ENCODE peak calls at places on chromosomes 7 and 10, in nine cellular contexts. Z is K562; R is CD8-positive, alpha-beta T cell; U is fibroblast of lung; W is PC-9; T is GM12865; E is tibial nerve; O is left ventricle myocardium inferior; L is adrenal gland. H is an unnamed sample.
A peak's percentile ranks its signal among the peaks of the same experiment; 100 is the strongest.

GRCh38 chr7:29604702-29605101 is 41.1 kb downstream of the PRR15 start:
- DNase-seq in Z (no peak), R (no peak), U (no peak), W (no peak), T (no peak), E (no peak), O (no peak), L (no peak), H (no peak)

GRCh38 chr7:46680147-46680546 is 759.1 kb upstream of the IGFBP3 start:
- DNase-seq in Z (no peak), R (no peak), U (peak; percentile 21), W (no peak), T (peak; percentile 83), E (no peak), O (no peak), L (no peak), H (no peak)

GRCh38 chr10:43396928-43397624 is 11.9 kb downstream of the HNRNPF start:
- DNase-seq in Z (peak; percentile 91), R (peak; percentile 83), U (peak; percentile 81), W (peak; percentile 86), T (peak; percentile 96), E (peak; percentile 80), O (peak; percentile 90), L (peak; percentile 91), H (peak; percentile 41)

GRCh38 chr10:131997366-131998049 is 15.8 kb upstream of the BNIP3 start:
- DNase-seq in Z (no peak), R (no peak), U (peak; percentile 44), W (peak; percentile 90), T (no peak), E (peak; percentile 72), O (peak; percentile 59), L (peak; percentile 90), H (no peak)

GRCh38 chr7:24971333-24972165 is 8.4 kb downstream of the OSBPL3 start:
- DNase-seq in Z (peak; percentile 67), R (no peak), U (peak; percentile 98), W (peak; percentile 76), T (peak; percentile 23), E (no peak), O (no peak), L (no peak), H (peak; percentile 94)

GRCh38 chr10:91088300-91089140 is 131.9 kb upstream of the PCGF5 start:
- DNase-seq in Z (peak; percentile 36), R (no peak), U (peak; percentile 6), W (no peak), T (peak; percentile 32), E (no peak), O (no peak), L (no peak), H (no peak)

GRCh38 chr10:93703841-93704240 is 1.4 kb upstream of the FRA10AC1 start:
- DNase-seq in Z (no peak), R (no peak), U (no peak), W (no peak), T (no peak), E (no peak), O (no peak), L (no peak), H (no peak)

GRCh38 chr10:45373003-45373782 is 823 bp upstream of the ALOX5 start:
- DNase-seq in Z (peak; percentile 42), R (no peak), U (no peak), W (no peak), T (peak; percentile 59), E (no peak), O (no peak), L (no peak), H (no peak)

GRCh38 chr7:11557627-11558026 is 274.4 kb downstream of the THSD7A start:
- DNase-seq in Z (no peak), R (no peak), U (peak; percentile 17), W (no peak), T (peak; percentile 52), E (no peak), O (no peak), L (no peak), H (no peak)

GRCh38 chr7:595621-596010 is 76.0 kb upstream of the PDGFA start:
- DNase-seq in Z (no peak), R (no peak), U (no peak), W (no peak), T (no peak), E (no peak), O (no peak), L (no peak), H (no peak)

GRCh38 chr10:71694567-71694968 is 25.0 kb downstream of the C10orf105 start:
- DNase-seq in Z (no peak), R (peak; percentile 71), U (no peak), W (no peak), T (peak; percentile 92), E (no peak), O (no peak), L (peak; percentile 47), H (no peak)

GRCh38 chr10:107496594-107496993 is 332.1 kb upstream of the SORCS1 start:
- DNase-seq in Z (no peak), R (no peak), U (peak; percentile 9), W (no peak), T (no peak), E (no peak), O (no peak), L (no peak), H (no peak)

GRCh38 chr7:31125171-31125570 is 73.1 kb downstream of the ADCYAP1R1 start:
- DNase-seq in Z (no peak), R (peak; percentile 40), U (no peak), W (no peak), T (no peak), E (no peak), O (no peak), L (no peak), H (no peak)

GRCh38 chr7:16129431-16130126 is 291.8 kb downstream of the CRPPA start:
- DNase-seq in Z (no peak), R (no peak), U (peak; percentile 89), W (peak; percentile 95), T (no peak), E (no peak), O (no peak), L (no peak), H (peak; percentile 80)

GRCh38 chr7:1542841-1543747 is 12.6 kb downstream of the MAFK start:
- DNase-seq in Z (no peak), R (no peak), U (no peak), W (no peak), T (no peak), E (no peak), O (no peak), L (no peak), H (no peak)

GRCh38 chr10:11610855-11611247 is 599 bp downstream of the USP6NL start:
- DNase-seq in Z (peak; percentile 37), R (peak; percentile 58), U (peak; percentile 44), W (no peak), T (peak; percentile 61), E (no peak), O (peak; percentile 35), L (peak; percentile 54), H (no peak)

GRCh38 chr7:155490697-155491628 is 33.0 kb downstream of the EN2 start:
- DNase-seq in Z (no peak), R (peak; percentile 66), U (peak; percentile 14), W (no peak), T (peak; percentile 35), E (no peak), O (peak; percentile 65), L (peak; percentile 30), H (no peak)

GRCh38 chr7:5494320-5494682 is 70.7 kb upstream of the TNRC18 start:
- DNase-seq in Z (no peak), R (no peak), U (no peak), W (no peak), T (no peak), E (no peak), O (no peak), L (no peak), H (no peak)

GRCh38 chr7:5497158-5498103 is 73.8 kb upstream of the TNRC18 start:
- DNase-seq in Z (peak; percentile 73), R (no peak), U (no peak), W (no peak), T (no peak), E (no peak), O (no peak), L (no peak), H (no peak)

GRCh38 chr7:5492249-5493020 is 68.8 kb upstream of the TNRC18 start:
- DNase-seq in Z (peak; percentile 42), R (no peak), U (no peak), W (no peak), T (no peak), E (no peak), O (no peak), L (no peak), H (no peak)

GRCh38 chr7:5495581-5496375 is 72.1 kb upstream of the TNRC18 start:
- DNase-seq in Z (no peak), R (no peak), U (peak; percentile 27), W (no peak), T (no peak), E (no peak), O (peak; percentile 85), L (peak; percentile 86), H (no peak)

GRCh38 chr7:5494683-5495561 is 71.3 kb upstream of the TNRC18 start:
- DNase-seq in Z (peak; percentile 88), R (peak; percentile 87), U (peak; percentile 63), W (peak; percentile 84), T (peak; percentile 87), E (no peak), O (peak; percentile 82), L (peak; percentile 86), H (no peak)
- H3K4me3 ChIP-seq in Z (no peak overlapping the region), R (peak overlapping the region; percentile 48), U (no peak overlapping the region), W (peak overlapping the region; percentile 22), T (peak overlapping the region; percentile 22), E (peak overlapping the region; percentile 14), O (peak overlapping the region; percentile 56), L (no peak overlapping the region), H (no peak overlapping the region)

GRCh38 chr7:116877443-116878217 is 15.2 kb downstream of the CAPZA2 start:
- DNase-seq in Z (no peak), R (no peak), U (no peak), W (no peak), T (no peak), E (no peak), O (no peak), L (no peak), H (no peak)
- H3K4me3 ChIP-seq in Z (no peak overlapping the region), R (no peak overlapping the region), U (no peak overlapping the region), W (no peak overlapping the region), T (no peak overlapping the region), E (no peak overlapping the region), O (peak overlapping the region; percentile 28), L (no peak overlapping the region), H (no peak overlapping the region)

GRCh38 chr7:26419198-26419597 is 127.5 kb downstream of the SNX10 start:
- DNase-seq in Z (no peak), R (no peak), U (no peak), W (no peak), T (no peak), E (no peak), O (no peak), L (no peak), H (no peak)
- H3K4me3 ChIP-seq in Z (no peak overlapping the region), R (no peak overlapping the region), U (no peak overlapping the region), W (no peak overlapping the region), T (no peak overlapping the region), E (no peak overlapping the region), O (no peak overlapping the region), L (no peak overlapping the region), H (no peak overlapping the region)

DNA sequence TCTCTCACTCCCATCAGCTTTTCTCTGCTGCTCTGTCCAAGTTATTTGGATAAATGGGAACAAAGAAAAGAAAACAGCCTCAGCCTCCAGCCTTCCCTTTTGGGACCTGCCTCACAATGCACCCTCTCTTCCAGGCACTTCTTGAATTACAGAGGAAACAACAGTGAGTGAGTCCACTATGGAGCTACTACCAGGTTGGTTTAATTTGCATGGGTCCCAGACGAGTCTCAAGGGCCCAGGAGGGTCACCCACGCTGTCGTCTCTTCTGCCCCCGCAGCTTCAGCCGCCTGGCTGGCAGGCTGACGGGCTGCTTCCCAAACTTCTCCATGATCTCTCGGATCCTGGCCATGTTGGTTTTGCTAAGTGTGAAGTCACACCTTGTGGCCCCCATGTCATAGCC is 80.4 kb downstream of the GPR26 start:
- DNase-seq in Z (no peak), R (no peak), U (no peak), W (no peak), T (no peak), E (no peak), O (no peak), L (no peak), H (no peak)
- H3K4me3 ChIP-seq in Z (no peak overlapping the region), R (no peak overlapping the region), U (no peak overlapping the region), W (no peak overlapping the region), T (no peak overlapping the region), E (no peak overlapping the region), O (no peak overlapping the region), L (no peak overlapping the region), H (no peak overlapping the region)

H was measured in HFF-Myc.